ENCODE peak calls at places on chromosomes 12 and 14, in ten cellular contexts. Q, C, Z, F, R, Y, M, W, D and T are unnamed samples.
A peak's percentile ranks its signal among the peaks of the same experiment; 100 is the strongest.

GRCh38 chr14:94097091-94097490 is 13.4 kb upstream of the IFI27 start:
- DNase-seq in M (no peak), F (no peak), Z (no peak), Q (no peak), W (no peak), D (no peak), Y (no peak), R (no peak), C (no peak), T (no peak)

GRCh38 chr14:99688210-99688581 is 4.1 kb downstream of the CYP46A1 start:
- DNase-seq in F (no peak), W (no peak), C (no peak), M (no peak), Z (no peak), Y (no peak), R (no peak), D (no peak), Q (no peak), T (peak; percentile 13)

GRCh38 chr12:77577756-77578155 is 252.9 kb upstream of the NAV3 start:
- DNase-seq in R (no peak), W (no peak), D (no peak), M (no peak), Z (no peak), Q (no peak), C (no peak), F (no peak), Y (no peak), T (no peak)

GRCh38 chr14:93764211-93764659 is 24.1 kb downstream of the PRIMA1 start:
- DNase-seq in D (no peak), M (no peak), F (peak; percentile 4), Y (no peak), C (no peak), Z (no peak), R (no peak), W (no peak), Q (no peak), T (no peak)

GRCh38 chr12:115160290-115161108 is 476.5 kb upstream of the TBX3 start:
- DNase-seq in W (no peak), Z (no peak), R (no peak), Y (no peak), M (no peak), Q (no peak), D (no peak), C (no peak), F (no peak), T (no peak)

GRCh38 chr14:95480887-95481226 is 35.6 kb downstream of the SYNE3 start:
- DNase-seq in D (no peak), R (no peak), Y (no peak), M (no peak), F (no peak), W (no peak), C (no peak), Q (no peak), Z (no peak), T (no peak)

GRCh38 chr14:33589334-33589733 is 361.5 kb downstream of the EGLN3 start:
- DNase-seq in Y (peak; percentile 36), F (peak; percentile 96), W (no peak), M (no peak), Q (no peak), Z (no peak), R (no peak), D (no peak), C (no peak), T (no peak)

GRCh38 chr14:104239866-104240301 is 101.5 kb downstream of the KIF26A start:
- DNase-seq in Y (no peak), D (no peak), Q (no peak), C (no peak), W (peak; percentile 52), M (no peak), R (no peak), Z (no peak), F (no peak), T (no peak)

GRCh38 chr12:96249196-96250118 is 55.3 kb downstream of the ELK3 start:
- DNase-seq in Z (no peak), R (no peak), M (no peak), Y (no peak), F (peak; percentile 66), C (no peak), Q (peak; percentile 10), W (no peak), D (no peak), T (no peak)

GRCh38 chr14:48805315-48805714 is 780.9 kb downstream of the RPS29 start:
- DNase-seq in W (peak; percentile 60), C (no peak), M (no peak), Y (no peak), Q (no peak), R (no peak), F (no peak), Z (no peak), D (no peak), T (no peak)

GRCh38 chr12:11805043-11805442 is 155.6 kb downstream of the ETV6 start:
- DNase-seq in R (no peak), Y (no peak), Q (no peak), D (no peak), M (no peak), C (peak; percentile 22), W (no peak), Z (no peak), F (peak; percentile 21), T (no peak)

GRCh38 chr12:27331927-27332324 is 710 bp upstream of the BMAL2 start:
- DNase-seq in M (no peak), Z (no peak), F (no peak), D (peak; percentile 3), R (no peak), Y (no peak), Q (no peak), W (no peak), C (no peak), T (no peak)

GRCh38 chr12:104292872-104293794 is 10.4 kb upstream of the EID3 start:
- DNase-seq in C (no peak), M (no peak), Q (no peak), R (no peak), W (no peak), Z (no peak), D (no peak), Y (no peak), F (no peak), T (no peak)

GRCh38 chr12:23503544-23503943 is 445.9 kb downstream of the SOX5 start:
- DNase-seq in Z (no peak), M (no peak), D (no peak), R (no peak), Y (no peak), W (no peak), F (no peak), Q (no peak), C (no peak), T (no peak)

GRCh38 chr12:69239286-69239921 is at the start of gene CPSF6:
- DNase-seq in R (peak; percentile 91), W (peak; percentile 99), F (peak; percentile 95), Z (peak; percentile 90), C (peak; percentile 92), Y (peak; percentile 97), M (peak; percentile 95), Q (peak; percentile 94), D (peak; percentile 98), T (peak; percentile 97)

GRCh38 chr14:67285876-67286452 is 44.7 kb downstream of the PALS1 start:
- DNase-seq in F (peak; percentile 58), Z (no peak), Y (no peak), C (peak; percentile 63), Q (peak; percentile 30), R (no peak), W (no peak), M (peak; percentile 29), D (no peak), T (no peak)

GRCh38 chr14:74733241-74733640 is 20.3 kb downstream of the FCF1 start:
- DNase-seq in R (no peak), W (no peak), Q (no peak), D (no peak), Y (no peak), F (no peak), M (no peak), Z (no peak), C (no peak), T (no peak)

GRCh38 chr14:89065879-89066278 is 241.4 kb downstream of the TTC8 start:
- DNase-seq in M (no peak), R (no peak), C (no peak), Y (no peak), Z (no peak), D (no peak), Q (no peak), W (no peak), F (no peak), T (no peak)

GRCh38 chr14:53882684-53883083 is 73.9 kb downstream of the BMP4 start:
- DNase-seq in F (peak; percentile 44), D (no peak), Z (no peak), Q (no peak), M (no peak), W (no peak), C (no peak), Y (no peak), R (no peak), T (no peak)

GRCh38 chr12:93573552-93574223 is 1.2 kb downstream of the SOCS2 start:
- DNase-seq in Z (no peak), C (no peak), W (no peak), Y (peak; percentile 29), R (no peak), Q (no peak), M (no peak), F (peak; percentile 19), D (peak; percentile 18), T (no peak)

GRCh38 chr12:70543444-70543843 is 93.8 kb downstream of the PTPRB start:
- DNase-seq in Y (no peak), M (no peak), C (peak; percentile 57), W (no peak), D (no peak), Q (no peak), Z (no peak), R (no peak), F (peak; percentile 96), T (no peak)